ENCODE peak calls at places on chromosomes 11 and 22, in six cellular contexts. One of them, this sample, is unnamed.

GRCh38 chr11:15774021-15774862 is 582.1 kb downstream of the SOX6 start:
- DNase-seq in NCI-H1105: no peak
- DNase-seq in AG08395: no peak
- DNase-seq in Ammon's horn: no peak
- DNase-seq in stimulated activated naive B cell treated with anti-CD40 and anti-IgM and Interleukin-4, amounts not matched to agents 10 μg/mL and 1 μg/mL and 100 μg/mL, for 72 hours: no peak
- DNase-seq in T-cell: no peak
- DNase-seq in this sample: no peak

GRCh38 chr11:102528618-102529017 is 1.9 kb downstream of the MMP7 start:
- DNase-seq in T-cell: no peak
- DNase-seq in Ammon's horn: no peak
- DNase-seq in AG08395: no peak
- DNase-seq in stimulated activated naive B cell treated with anti-CD40 and anti-IgM and Interleukin-4, amounts not matched to agents 10 μg/mL and 1 μg/mL and 100 μg/mL, for 72 hours: no peak
- DNase-seq in NCI-H1105: no peak
- DNase-seq in this sample: no peak

GRCh38 chr22:29733362-29734322 is 13.8 kb downstream of the CABP7 start:
- DNase-seq in NCI-H1105: peak
- DNase-seq in AG08395: no peak
- DNase-seq in stimulated activated naive B cell treated with anti-CD40 and anti-IgM and Interleukin-4, amounts not matched to agents 10 μg/mL and 1 μg/mL and 100 μg/mL, for 72 hours: peak
- DNase-seq in T-cell: no peak
- DNase-seq in Ammon's horn: no peak
- DNase-seq in this sample: no peak

GRCh38 chr22:36546092-36546804 is 17.3 kb upstream of the EIF3D start:
- DNase-seq in NCI-H1105: peak
- DNase-seq in Ammon's horn: peak
- DNase-seq in AG08395: peak
- DNase-seq in T-cell: peak
- DNase-seq in stimulated activated naive B cell treated with anti-CD40 and anti-IgM and Interleukin-4, amounts not matched to agents 10 μg/mL and 1 μg/mL and 100 μg/mL, for 72 hours: peak
- DNase-seq in this sample: peak

GRCh38 chr11:106202935-106203620 is 125.6 kb downstream of the AASDHPPT start:
- DNase-seq in T-cell: no peak
- DNase-seq in Ammon's horn: no peak
- DNase-seq in stimulated activated naive B cell treated with anti-CD40 and anti-IgM and Interleukin-4, amounts not matched to agents 10 μg/mL and 1 μg/mL and 100 μg/mL, for 72 hours: no peak
- DNase-seq in NCI-H1105: no peak
- DNase-seq in AG08395: no peak
- DNase-seq in this sample: no peak

GRCh38 chr11:133403900-133404299 is 128.4 kb downstream of the OPCML start:
- DNase-seq in AG08395: no peak
- DNase-seq in stimulated activated naive B cell treated with anti-CD40 and anti-IgM and Interleukin-4, amounts not matched to agents 10 μg/mL and 1 μg/mL and 100 μg/mL, for 72 hours: no peak
- DNase-seq in Ammon's horn: no peak
- DNase-seq in T-cell: no peak
- DNase-seq in NCI-H1105: no peak
- DNase-seq in this sample: no peak

GRCh38 chr11:105589346-105589745 is 20.5 kb upstream of the GRIA4 start:
- DNase-seq in T-cell: no peak
- DNase-seq in NCI-H1105: no peak
- DNase-seq in AG08395: no peak
- DNase-seq in stimulated activated naive B cell treated with anti-CD40 and anti-IgM and Interleukin-4, amounts not matched to agents 10 μg/mL and 1 μg/mL and 100 μg/mL, for 72 hours: no peak
- DNase-seq in Ammon's horn: no peak
- DNase-seq in this sample: no peak

GRCh38 chr11:21687645-21688044 is 505.2 kb upstream of the ANO5 start:
- DNase-seq in stimulated activated naive B cell treated with anti-CD40 and anti-IgM and Interleukin-4, amounts not matched to agents 10 μg/mL and 1 μg/mL and 100 μg/mL, for 72 hours: no peak
- DNase-seq in T-cell: no peak
- DNase-seq in AG08395: no peak
- DNase-seq in Ammon's horn: no peak
- DNase-seq in NCI-H1105: no peak
- DNase-seq in this sample: no peak

GRCh38 chr11:72069787-72070251 is 10.5 kb downstream of the NUMA1 start:
- DNase-seq in NCI-H1105: no peak
- DNase-seq in stimulated activated naive B cell treated with anti-CD40 and anti-IgM and Interleukin-4, amounts not matched to agents 10 μg/mL and 1 μg/mL and 100 μg/mL, for 72 hours: peak
- DNase-seq in Ammon's horn: peak
- DNase-seq in T-cell: peak
- DNase-seq in AG08395: peak
- DNase-seq in this sample: peak